ENCODE peak calls at places on chromosome X, in seven cellular contexts. One of them, this sample, is unnamed.
A peak's percentile ranks its signal among the peaks of the same experiment; 100 is the strongest.

GRCh38 chrX:151792505-151792904 is 58.0 kb downstream of the CNGA2 start:
- DNase-seq in WTC11: no peak
- DNase-seq in A549: no peak
- DNase-seq in naive B cell: no peak
- DNase-seq in RCC 7860: no peak
- DNase-seq in T follicular helper cell: no peak
- DNase-seq in Karpas-422: no peak
- DNase-seq in this sample: no peak

GRCh38 chrX:109848451-109849050 is 115.5 kb upstream of the ACSL4 start:
- DNase-seq in A549: no peak
- DNase-seq in Karpas-422: peak; percentile 70
- DNase-seq in naive B cell: no peak
- DNase-seq in T follicular helper cell: no peak
- DNase-seq in RCC 7860: no peak
- DNase-seq in WTC11: no peak
- DNase-seq in this sample: no peak

GRCh38 chrX:13494562-13494961 is 74.8 kb upstream of the EGFL6 start:
- DNase-seq in A549: no peak
- DNase-seq in Karpas-422: no peak
- DNase-seq in naive B cell: no peak
- DNase-seq in WTC11: no peak
- DNase-seq in RCC 7860: no peak
- DNase-seq in T follicular helper cell: no peak
- DNase-seq in this sample: no peak

GRCh38 chrX:24870143-24870542 is 145.6 kb downstream of the ARX start:
- DNase-seq in RCC 7860: peak; percentile 41
- DNase-seq in Karpas-422: no peak
- DNase-seq in naive B cell: no peak
- DNase-seq in A549: no peak
- DNase-seq in WTC11: no peak
- DNase-seq in T follicular helper cell: no peak
- DNase-seq in this sample: no peak

GRCh38 chrX:33726281-33727160 is 405.6 kb downstream of the FAM47A start:
- DNase-seq in Karpas-422: no peak
- DNase-seq in naive B cell: no peak
- DNase-seq in T follicular helper cell: no peak
- DNase-seq in A549: no peak
- DNase-seq in WTC11: no peak
- DNase-seq in RCC 7860: no peak
- DNase-seq in this sample: no peak

GRCh38 chrX:8868906-8869305 is 67.7 kb upstream of the FAM9A start:
- DNase-seq in RCC 7860: no peak
- DNase-seq in T follicular helper cell: no peak
- DNase-seq in WTC11: no peak
- DNase-seq in Karpas-422: peak; percentile 44
- DNase-seq in A549: no peak
- DNase-seq in naive B cell: no peak
- DNase-seq in this sample: no peak

GRCh38 chrX:37825225-37825842 is 22.0 kb downstream of the DYNLT3 start:
- DNase-seq in naive B cell: peak; percentile 52
- DNase-seq in RCC 7860: no peak
- DNase-seq in A549: peak; percentile 10
- DNase-seq in WTC11: peak; percentile 31
- DNase-seq in T follicular helper cell: peak; percentile 45
- DNase-seq in Karpas-422: peak; percentile 86
- DNase-seq in this sample: no peak

GRCh38 chrX:104270916-104271512 is 16.3 kb upstream of the ESX1 start:
- DNase-seq in RCC 7860: peak; percentile 17
- DNase-seq in naive B cell: no peak
- DNase-seq in A549: peak; percentile 39
- DNase-seq in WTC11: peak; percentile 58
- DNase-seq in Karpas-422: peak; percentile 66
- DNase-seq in T follicular helper cell: no peak
- DNase-seq in this sample: peak; percentile 1

GRCh38 chrX:23118890-23119527 is 119.2 kb downstream of the DDX53 start:
- DNase-seq in naive B cell: no peak
- DNase-seq in T follicular helper cell: no peak
- DNase-seq in A549: no peak
- DNase-seq in Karpas-422: no peak
- DNase-seq in RCC 7860: no peak
- DNase-seq in WTC11: peak; percentile 16
- DNase-seq in this sample: no peak

GRCh38 chrX:150361070-150361776 is 1.9 kb upstream of the MAMLD1 start:
- DNase-seq in Karpas-422: peak; percentile 65
- DNase-seq in naive B cell: peak; percentile 27
- DNase-seq in A549: no peak
- DNase-seq in WTC11: peak; percentile 20
- DNase-seq in T follicular helper cell: no peak
- DNase-seq in RCC 7860: peak; percentile 9
- DNase-seq in this sample: no peak

GRCh38 chrX:79592259-79592658 is 225.1 kb upstream of the ITM2A start:
- DNase-seq in RCC 7860: no peak
- DNase-seq in naive B cell: no peak
- DNase-seq in A549: no peak
- DNase-seq in Karpas-422: peak; percentile 49
- DNase-seq in WTC11: no peak
- DNase-seq in T follicular helper cell: no peak
- DNase-seq in this sample: no peak

GRCh38 chrX:1239681-1240142 is 27.3 kb upstream of the CRLF2 start:
- DNase-seq in Karpas-422: no peak
- DNase-seq in RCC 7860: no peak
- DNase-seq in A549: no peak
- DNase-seq in WTC11: no peak
- DNase-seq in naive B cell: peak; percentile 90
- DNase-seq in T follicular helper cell: no peak
- DNase-seq in this sample: no peak